ENCODE peak calls at places on chromosome 15, in seven cellular contexts. T is colonic mucosa; Z is HCT116; M is Peyer's patch; G is CD8-positive, alpha-beta memory T cell; C is NT2/D1; U is sigmoid colon. R is an unnamed sample.
A peak's percentile ranks its signal among the peaks of the same experiment; 100 is the strongest.

GRCh38 chr15:28978011-28978378 is 92.2 kb downstream of the APBA2 start:
- DNase-seq in T (no peak), G (no peak), Z (no peak), C (no peak), U (no peak), M (no peak), R (no peak)

GRCh38 chr15:48221885-48222284 is 15.8 kb downstream of the SLC12A1 start:
- DNase-seq in C (no peak), M (no peak), G (no peak), T (no peak), U (no peak), Z (no peak), R (no peak)

GRCh38 chr15:66298803-66299251 is 5.5 kb downstream of the DIS3L start:
- DNase-seq in C (no peak), M (no peak), U (no peak), G (no peak), T (no peak), Z (no peak), R (no peak)

GRCh38 chr15:100918690-100919480 is at the start of gene LRRK1:
- DNase-seq in G (no peak), T (peak; percentile 49), Z (no peak), M (peak; percentile 66), C (no peak), U (no peak), R (no peak)

GRCh38 chr15:64706011-64706911 is 69.1 kb downstream of the RBPMS2 start:
- DNase-seq in T (no peak), M (no peak), U (no peak), C (no peak), G (no peak), Z (no peak), R (no peak)

GRCh38 chr15:71577071-71577470 is 233.3 kb upstream of the NR2E3 start:
- DNase-seq in C (no peak), U (no peak), T (no peak), M (no peak), G (no peak), Z (no peak), R (no peak)

GRCh38 chr15:58227706-58228543 is 89.7 kb downstream of the AQP9 start:
- DNase-seq in Z (peak; percentile 78), G (peak; percentile 71), U (peak; percentile 82), M (peak; percentile 85), T (peak; percentile 75), C (peak; percentile 87), R (peak; percentile 67)

GRCh38 chr15:28907338-28907961 is 21.7 kb downstream of the APBA2 start:
- DNase-seq in Z (no peak), U (no peak), G (no peak), T (no peak), M (peak; percentile 25), C (no peak), R (no peak)

GRCh38 chr15:52408823-52409222 is 113.2 kb upstream of the MYO5C start:
- DNase-seq in T (no peak), Z (no peak), C (no peak), U (no peak), G (no peak), M (no peak), R (no peak)

GRCh38 chr15:41499109-41499851 is 5.6 kb downstream of the ITPKA start:
- DNase-seq in C (no peak), M (no peak), U (no peak), Z (no peak), T (no peak), G (no peak), R (no peak)

GRCh38 chr15:87144775-87145174 is 1065.1 kb downstream of the AGBL1 start:
- DNase-seq in Z (no peak), C (no peak), M (no peak), G (no peak), T (no peak), U (no peak), R (no peak)

GRCh38 chr15:27101982-27102381 is 131.0 kb downstream of the GABRG3 start:
- DNase-seq in M (no peak), T (no peak), C (no peak), U (no peak), G (no peak), Z (no peak), R (no peak)
- H3K9me3 ChIP-seq in M (no peaks in the 10 kb centered on the region), T (no peaks in the 10 kb centered on the region), C (no peaks in the 10 kb centered on the region), U (no peaks in the 10 kb centered on the region), G (no peaks in the 10 kb centered on the region), Z (no peaks in the 10 kb centered on the region), R (no peaks in the 10 kb centered on the region)

GRCh38 chr15:27853624-27854455 is 245.3 kb downstream of the OCA2 start:
- DNase-seq in G (no peak), Z (no peak), C (no peak), T (no peak), U (no peak), M (no peak), R (no peak)
- H3K9me3 ChIP-seq in G (no peaks in the 10 kb centered on the region), Z (peaks cover 5% of the 10 kb centered on the region), C (peaks cover 3% of the 10 kb centered on the region), T (no peaks in the 10 kb centered on the region), U (peaks cover 3% of the 10 kb centered on the region), M (peaks cover 13% of the 10 kb centered on the region), R (peaks cover 10% of the 10 kb centered on the region)

GRCh38 chr15:46450810-46451182 is 816.0 kb downstream of the SQOR start:
- DNase-seq in T (no peak), Z (no peak), G (no peak), U (no peak), C (no peak), M (no peak), R (no peak)

GRCh38 chr15:46452297-46452820 is 817.5 kb downstream of the SQOR start:
- DNase-seq in G (no peak), C (no peak), Z (no peak), T (no peak), M (no peak), U (no peak), R (no peak)

GRCh38 chr15:46450112-46450809 is 815.4 kb downstream of the SQOR start:
- DNase-seq in U (no peak), T (no peak), G (no peak), Z (no peak), C (no peak), M (no peak), R (no peak)
- H3K9me3 ChIP-seq in U (no peaks in the 10 kb centered on the region), T (no peaks in the 10 kb centered on the region), G (no peaks in the 10 kb centered on the region), Z (peaks cover 11% of the 10 kb centered on the region), C (no peaks in the 10 kb centered on the region), M (no peaks in the 10 kb centered on the region), R (no peaks in the 10 kb centered on the region)

DNA sequence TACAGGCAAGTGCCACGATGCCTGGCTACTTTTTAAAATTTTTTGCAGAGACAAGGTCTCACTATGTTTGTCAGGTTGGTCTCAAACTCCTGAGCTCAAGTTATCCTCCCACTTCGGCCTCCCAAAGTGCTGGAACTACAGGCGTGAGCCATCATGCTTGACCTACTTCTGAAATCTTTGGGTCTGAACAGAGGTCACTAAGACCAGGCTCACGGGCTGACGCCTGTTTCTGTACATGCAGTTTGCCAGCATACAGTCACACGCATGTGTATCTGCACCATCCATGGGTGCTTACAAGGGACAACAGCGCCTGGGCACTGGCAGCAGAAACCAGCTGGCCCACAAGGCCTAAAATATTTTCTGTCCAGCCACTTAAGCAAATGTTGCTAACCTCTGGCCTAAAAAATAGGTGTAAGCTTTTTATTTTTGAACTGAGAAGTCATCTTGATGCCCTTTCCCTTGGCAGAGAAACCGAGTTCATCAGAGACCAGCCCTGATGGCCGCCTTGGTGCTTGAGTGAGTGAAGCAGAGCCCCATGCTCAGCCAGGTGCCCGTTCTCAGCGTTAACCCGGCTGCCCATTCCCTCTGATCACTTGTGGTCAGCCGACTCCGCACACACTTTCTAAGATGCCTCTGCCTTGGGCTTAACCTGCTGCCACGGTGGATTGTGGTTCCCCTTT is 425.2 kb downstream of the OCA2 start:
- DNase-seq in T (no peak), M (no peak), G (no peak), U (no peak), Z (no peak), C (no peak), R (no peak)
- H3K9me3 ChIP-seq in T (no peaks in the 10 kb centered on the region), M (no peaks in the 10 kb centered on the region), G (no peaks in the 10 kb centered on the region), U (no peaks in the 10 kb centered on the region), Z (no peaks in the 10 kb centered on the region), C (no peaks in the 10 kb centered on the region), R (no peaks in the 10 kb centered on the region)

DNA sequence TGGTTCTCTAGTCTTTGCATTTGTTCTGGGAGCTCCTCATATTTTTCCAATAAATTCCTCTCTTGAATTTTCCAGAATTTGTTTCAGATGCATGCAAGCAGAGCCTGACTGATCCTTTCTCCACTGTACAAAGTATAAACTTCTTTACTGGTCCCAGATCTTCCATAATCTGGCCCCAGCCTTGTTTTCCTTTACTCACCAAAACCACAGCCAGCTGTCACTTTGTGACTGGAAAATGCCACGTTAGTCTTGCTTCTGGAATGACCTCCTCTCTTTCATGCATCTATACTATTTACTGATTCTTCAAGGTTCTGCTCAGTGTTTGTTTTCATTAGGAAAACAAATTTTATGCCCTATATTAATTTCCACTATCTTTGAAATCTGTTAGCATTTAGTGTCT is 60.4 kb upstream of the SPPL2A start:
- DNase-seq in C (no peak), Z (no peak), G (no peak), M (no peak), U (no peak), T (no peak), R (no peak)
- H3K9me3 ChIP-seq in C (no peaks in the 10 kb centered on the region), Z (no peaks in the 10 kb centered on the region), G (no peaks in the 10 kb centered on the region), M (no peaks in the 10 kb centered on the region), U (no peaks in the 10 kb centered on the region), T (no peaks in the 10 kb centered on the region), R (no peaks in the 10 kb centered on the region)

DNA sequence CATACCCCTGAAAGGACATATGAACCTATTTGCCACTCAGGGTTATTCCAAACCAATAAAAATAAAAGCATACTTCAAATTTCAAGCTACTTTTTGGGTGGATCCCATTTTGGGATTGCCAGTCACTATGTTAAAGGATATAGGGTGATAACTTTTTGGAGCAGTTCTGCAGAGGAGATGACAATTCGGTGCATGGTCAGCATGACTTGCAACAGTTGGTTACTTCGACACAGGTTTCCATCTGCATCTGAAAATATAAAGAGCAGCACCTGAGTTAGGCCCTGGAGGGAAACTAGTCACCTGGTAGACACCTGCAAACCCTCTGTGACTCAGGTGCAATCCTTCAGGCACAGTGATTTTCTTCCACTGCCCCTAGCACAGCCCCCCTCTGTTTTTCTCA is 38.5 kb downstream of the RASGRP1 start:
- DNase-seq in T (no peak), Z (no peak), U (no peak), C (no peak), M (no peak), G (no peak), R (no peak)
- H3K9me3 ChIP-seq in T (no peaks in the 10 kb centered on the region), Z (no peaks in the 10 kb centered on the region), U (no peaks in the 10 kb centered on the region), C (no peaks in the 10 kb centered on the region), M (no peaks in the 10 kb centered on the region), G (no peaks in the 10 kb centered on the region), R (no peaks in the 10 kb centered on the region)

DNA sequence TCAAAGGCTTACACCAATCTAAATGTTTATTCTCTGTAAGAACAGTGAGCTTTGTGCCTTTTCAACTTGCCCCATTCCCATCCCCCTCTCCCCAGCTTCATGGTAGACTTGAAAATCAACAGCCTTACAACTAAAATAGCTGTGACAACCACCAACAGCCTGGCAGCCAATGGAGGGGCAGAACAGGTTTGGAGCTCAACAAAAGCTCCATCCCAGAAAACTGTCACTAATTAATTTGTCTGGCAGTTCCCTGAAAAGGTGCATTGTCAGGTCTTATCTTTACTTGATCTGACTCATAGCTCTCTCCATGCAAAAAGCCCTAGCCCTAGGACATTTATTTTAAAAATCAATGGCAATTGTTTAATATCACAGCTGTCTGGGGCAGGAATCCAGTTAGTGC is 22.6 kb downstream of the MTHFS start:
- DNase-seq in M (no peak), G (no peak), Z (peak; percentile 35), U (no peak), T (no peak), C (no peak), R (no peak)
- H3K9me3 ChIP-seq in M (peaks cover 16% of the 10 kb centered on the region), G (peaks cover 19% of the 10 kb centered on the region), Z (peaks cover 24% of the 10 kb centered on the region), U (peaks cover 25% of the 10 kb centered on the region), T (peaks cover 4% of the 10 kb centered on the region), C (peaks cover 64% of the 10 kb centered on the region), R (peaks cover 30% of the 10 kb centered on the region)

GRCh38 chr15:22262613-22263020 is 182.3 kb downstream of the OR4M2 start:
- DNase-seq in Z (no peak), G (peak; percentile 50), C (no peak), U (no peak), T (no peak), M (peak; percentile 79), R (no peak)
- H3K9me3 ChIP-seq in Z (peaks cover 26% of the 10 kb centered on the region), G (no peaks in the 10 kb centered on the region), C (no peaks in the 10 kb centered on the region), U (no peaks in the 10 kb centered on the region), T (no peaks in the 10 kb centered on the region), M (no peaks in the 10 kb centered on the region), R (no peaks in the 10 kb centered on the region)